ENCODE peak calls at places on chromosomes 5 and 9, in six cellular contexts. H, F, L, K, A and X are unnamed samples.

GRCh38 chr5:75622564-75622963 is 11.3 kb downstream of the ANKDD1B start:
- DNase-seq in K (no peak), F (no peak), A (no peak), H (no peak), L (no peak), X (no peak)

GRCh38 chr5:149697001-149697400 is 33.1 kb upstream of the PPARGC1B start:
- DNase-seq in A (no peak), K (no peak), L (no peak), F (no peak), H (no peak), X (no peak)

GRCh38 chr9:103410059-103410458 is 414.9 kb downstream of the CYLC2 start:
- DNase-seq in K (no peak), A (no peak), L (no peak), H (no peak), F (no peak), X (no peak)

GRCh38 chr5:142201471-142201887 is 92.9 kb downstream of the NDFIP1 start:
- DNase-seq in F (no peak), A (no peak), L (no peak), K (no peak), H (peak; percentile 80), X (no peak)

GRCh38 chr9:113705938-113706519 is 170.1 kb upstream of the ZNF618 start:
- DNase-seq in L (no peak), F (peak; percentile 52), H (no peak), A (no peak), K (no peak), X (no peak)

GRCh38 chr5:171595801-171596231 is 176.4 kb downstream of the FGF18 start:
- DNase-seq in K (no peak), H (no peak), A (peak; percentile 16), L (no peak), F (no peak), X (no peak)

GRCh38 chr5:911601-912000 is 18.9 kb downstream of the TRIP13 start:
- DNase-seq in F (no peak), K (no peak), H (no peak), L (no peak), A (no peak), X (no peak)

GRCh38 chr5:126360467-126360866 is 62.7 kb upstream of the GRAMD2B start:
- DNase-seq in A (no peak), F (no peak), L (no peak), K (no peak), H (no peak), X (no peak)

GRCh38 chr9:105291422-105291859 is 47.0 kb downstream of the SLC44A1 start:
- DNase-seq in F (no peak), A (no peak), L (no peak), H (no peak), K (no peak), X (no peak)

GRCh38 chr5:102678267-102679058 is 76.6 kb upstream of the PAM start:
- DNase-seq in H (peak; percentile 58), L (no peak), A (no peak), K (no peak), F (no peak), X (no peak)

GRCh38 chr9:132858756-132859155 is 19.3 kb downstream of the AK8 start:
- DNase-seq in K (no peak), A (no peak), H (peak; percentile 27), L (no peak), F (no peak), X (no peak)

GRCh38 chr9:91001146-91001611 is 199.6 kb downstream of the SYK start:
- DNase-seq in L (no peak), A (no peak), F (peak; percentile 20), K (no peak), H (peak; percentile 40), X (no peak)

GRCh38 chr5:71471193-71471592 is 15.7 kb downstream of the BDP1 start:
- DNase-seq in L (no peak), A (no peak), K (no peak), F (no peak), H (no peak), X (no peak)

GRCh38 chr5:168315991-168316578 is 24.6 kb downstream of the WWC1 start:
- DNase-seq in F (no peak), H (no peak), A (no peak), K (no peak), L (no peak), X (no peak)

GRCh38 chr9:120528327-120528726 is 51.6 kb downstream of the CDK5RAP2 start:
- DNase-seq in F (no peak), K (no peak), L (no peak), A (no peak), H (no peak), X (no peak)

GRCh38 chr9:78592866-78593265 is 295.9 kb downstream of the PSAT1 start:
- DNase-seq in L (no peak), A (no peak), F (no peak), K (no peak), H (peak; percentile 47), X (no peak)

GRCh38 chr5:33367396-33367795 is 73.4 kb upstream of the TARS1 start:
- DNase-seq in A (no peak), F (no peak), K (no peak), L (no peak), H (no peak), X (no peak)

GRCh38 chr5:27318701-27319100 is 280.3 kb upstream of the CDH9 start:
- DNase-seq in H (no peak), K (no peak), L (no peak), A (no peak), F (no peak), X (no peak)

GRCh38 chr9:128899566-128900322 is 17.8 kb downstream of the LRRC8A start:
- DNase-seq in L (no peak), H (peak; percentile 31), A (no peak), F (no peak), K (no peak), X (no peak)

GRCh38 chr5:74433255-74434123 is 207.0 kb downstream of the ENC1 start:
- DNase-seq in A (no peak), L (no peak), K (peak; percentile 27), F (peak; percentile 31), H (peak; percentile 35), X (peak; percentile 7)

GRCh38 chr5:137778772-137779564 is 24.8 kb upstream of the HNRNPA0 start:
- DNase-seq in A (no peak), F (peak; percentile 43), H (peak; percentile 22), L (no peak), K (peak; percentile 58), X (peak; percentile 21)

GRCh38 chr5:111551569-111552275 is 39.4 kb upstream of the STARD4 start:
- DNase-seq in L (no peak), A (no peak), H (no peak), K (no peak), F (peak; percentile 22), X (no peak)

GRCh38 chr5:120507826-120508463 is 43.8 kb downstream of the PRR16 start:
- DNase-seq in K (no peak), A (no peak), H (peak; percentile 11), F (no peak), L (no peak), X (no peak)

GRCh38 chr5:139904566-139905400 is 109.2 kb downstream of the PSD2 start:
- DNase-seq in A (no peak), K (no peak), F (peak; percentile 73), H (no peak), L (no peak), X (peak; percentile 31)